ENCODE peak calls at places on chromosome 1, in nine cellular contexts. N, X, J, Y, D, C, S, A and L are unnamed samples.

GRCh38 chr1:167926486-167926997 is 9.9 kb upstream of the DCAF6 start:
- DNase-seq in N (no peak), X (no peak), J (no peak), Y (no peak), D (peak; percentile 74), C (no peak), S (no peak), A (no peak), L (peak; percentile 28)

GRCh38 chr1:111139234-111139955 is 498 bp downstream of the DRAM2 start:
- DNase-seq in N (peak; percentile 61), X (peak; percentile 36), J (peak; percentile 51), Y (no peak), D (no peak), C (peak; percentile 80), S (peak; percentile 58), A (peak; percentile 52), L (peak; percentile 53)

GRCh38 chr1:7511381-7511780 is 259.7 kb upstream of the VAMP3 start:
- DNase-seq in N (no peak), X (no peak), J (no peak), Y (no peak), D (no peak), C (no peak), S (no peak), A (no peak), L (no peak)

GRCh38 chr1:208985231-208985630 is 598.3 kb upstream of the CAMK1G start:
- DNase-seq in N (no peak), X (no peak), J (peak; percentile 77), Y (no peak), D (no peak), C (no peak), S (no peak), A (no peak), L (no peak)

GRCh38 chr1:100736766-100737165 is 17.2 kb downstream of the VCAM1 start:
- DNase-seq in N (no peak), X (no peak), J (peak; percentile 30), Y (no peak), D (no peak), C (no peak), S (peak; percentile 83), A (no peak), L (no peak)

GRCh38 chr1:93180723-93181613 is at the start of gene CCDC18:
- DNase-seq in N (peak; percentile 65), X (peak; percentile 20), J (peak; percentile 73), Y (no peak), D (no peak), C (peak; percentile 80), S (peak; percentile 44), A (no peak), L (no peak)

GRCh38 chr1:4170953-4171352 is 270.9 kb upstream of the C1orf174 start:
- DNase-seq in N (no peak), X (no peak), J (no peak), Y (no peak), D (no peak), C (peak; percentile 44), S (no peak), A (no peak), L (no peak)

GRCh38 chr1:110525250-110525597 is 6.2 kb upstream of the KCNA10 start:
- DNase-seq in N (no peak), X (peak; percentile 41), J (peak; percentile 15), Y (no peak), D (no peak), C (no peak), S (no peak), A (no peak), L (no peak)

GRCh38 chr1:110630770-110631663 is 24.9 kb upstream of the KCNA2 start:
- DNase-seq in N (peak; percentile 83), X (peak; percentile 87), J (peak; percentile 72), Y (no peak), D (peak; percentile 84), C (peak; percentile 63), S (peak; percentile 46), A (peak; percentile 82), L (peak; percentile 88)

GRCh38 chr1:41539999-41540398 is 55.5 kb upstream of the EDN2 start:
- DNase-seq in N (no peak), X (no peak), J (no peak), Y (no peak), D (peak; percentile 23), C (no peak), S (no peak), A (no peak), L (no peak)

GRCh38 chr1:221408117-221408516 is 333.8 kb downstream of the DUSP10 start:
- DNase-seq in N (no peak), X (no peak), J (no peak), Y (no peak), D (no peak), C (no peak), S (no peak), A (no peak), L (no peak)

GRCh38 chr1:214650664-214651063 is 47.7 kb downstream of the CENPF start:
- DNase-seq in N (no peak), X (no peak), J (no peak), Y (no peak), D (no peak), C (no peak), S (no peak), A (no peak), L (no peak)

GRCh38 chr1:110240476-110241210 is 30.5 kb downstream of the KCNC4 start:
- DNase-seq in N (no peak), X (no peak), J (no peak), Y (no peak), D (no peak), C (no peak), S (no peak), A (no peak), L (no peak)

GRCh38 chr1:179141592-179142244 is 59.8 kb downstream of the TOR3A start:
- DNase-seq in N (no peak), X (no peak), J (peak; percentile 88), Y (no peak), D (no peak), C (no peak), S (peak; percentile 88), A (no peak), L (no peak)

GRCh38 chr1:34591751-34592629 is 162.9 kb upstream of the GJB5 start:
- DNase-seq in N (no peak), X (no peak), J (no peak), Y (no peak), D (no peak), C (no peak), S (no peak), A (no peak), L (no peak)
- TF ChIP-seq CTCF in N (no peak), X (peak; percentile 40), J (no peak), Y (no peak), D (no peak), C (peak; percentile 26), S (no peak), A (no peak), L (no peak)

GRCh38 chr1:5744911-5745431 is 247.3 kb downstream of the NPHP4 start:
- DNase-seq in N (no peak), X (no peak), J (peak; percentile 15), Y (peak; percentile 13), D (no peak), C (peak; percentile 21), S (no peak), A (peak; percentile 42), L (no peak)

GRCh38 chr1:5744342-5744741 is 247.9 kb downstream of the NPHP4 start:
- DNase-seq in N (no peak), X (no peak), J (no peak), Y (peak; percentile 3), D (no peak), C (no peak), S (no peak), A (peak; percentile 33), L (no peak)

GRCh38 chr1:5746611-5747427 is 245.4 kb downstream of the NPHP4 start:
- DNase-seq in N (no peak), X (no peak), J (no peak), Y (peak; percentile 9), D (no peak), C (no peak), S (no peak), A (no peak), L (no peak)

GRCh38 chr1:5747428-5748285 is 244.6 kb downstream of the NPHP4 start:
- DNase-seq in N (no peak), X (no peak), J (no peak), Y (peak; percentile 1), D (no peak), C (no peak), S (no peak), A (no peak), L (no peak)

GRCh38 chr1:5745776-5746610 is 246.2 kb downstream of the NPHP4 start:
- DNase-seq in N (no peak), X (peak; percentile 93), J (peak; percentile 75), Y (peak; percentile 48), D (no peak), C (peak; percentile 78), S (peak; percentile 13), A (peak; percentile 85), L (peak; percentile 86)
- TF ChIP-seq CTCF in N (peak; percentile 75), X (peak; percentile 97), J (peak; percentile 95), Y (peak; percentile 87), D (peak; percentile 95), C (peak; percentile 95), S (peak; percentile 50), A (peak; percentile 96), L (peak; percentile 98)

GRCh38 chr1:50424045-50424939 is 1.0 kb upstream of the DMRTA2 start:
- DNase-seq in N (no peak), X (no peak), J (peak; percentile 30), Y (no peak), D (no peak), C (peak; percentile 38), S (no peak), A (no peak), L (no peak)

GRCh38 chr1:50426108-50426700 is 3.0 kb upstream of the DMRTA2 start:
- DNase-seq in N (no peak), X (no peak), J (no peak), Y (no peak), D (no peak), C (no peak), S (no peak), A (no peak), L (no peak)

GRCh38 chr1:50426702-50427085 is 3.5 kb upstream of the DMRTA2 start:
- DNase-seq in N (no peak), X (no peak), J (no peak), Y (no peak), D (no peak), C (no peak), S (no peak), A (peak; percentile 20), L (peak; percentile 53)

GRCh38 chr1:50424940-50425375 is 1.7 kb upstream of the DMRTA2 start:
- DNase-seq in N (no peak), X (no peak), J (peak; percentile 9), Y (no peak), D (no peak), C (no peak), S (no peak), A (peak; percentile 20), L (no peak)

GRCh38 chr1:50425376-50426107 is 2.3 kb upstream of the DMRTA2 start:
- DNase-seq in N (no peak), X (no peak), J (peak; percentile 18), Y (no peak), D (no peak), C (no peak), S (no peak), A (no peak), L (no peak)
- TF ChIP-seq CTCF in N (no peak), X (no peak), J (peak; percentile 36), Y (no peak), D (no peak), C (no peak), S (no peak), A (no peak), L (no peak)

GRCh38 chr1:17574502-17574901 is 35.0 kb downstream of the ARHGEF10L start:
- DNase-seq in N (no peak), X (no peak), J (no peak), Y (no peak), D (no peak), C (no peak), S (no peak), A (no peak), L (no peak)
- TF ChIP-seq CTCF in N (no peak), X (peak; percentile 29), J (peak; percentile 29), Y (no peak), D (no peak), C (no peak), S (peak; percentile 11), A (no peak), L (no peak)